ENCODE peak calls at places on chromosomes 6 and 20, in four cellular contexts. X is activated CD4-positive, alpha-beta T cell treated with anti-CD3 and anti-CD28 coated beads for 1 hour; K is HFFc6; B is HT1080. I is an unnamed sample.

GRCh38 chr6:139115980-139116758 is 18.7 kb upstream of the HECA start:
- DNase-seq in K (no peak), B (no peak), X (no peak), I (no peak)

GRCh38 chr6:132964101-132964867 is 149.9 kb downstream of the RPS12 start:
- DNase-seq in X (no peak), B (peak; percentile 75), K (no peak), I (no peak)

GRCh38 chr20:58182521-58183140 is 45.8 kb downstream of the ANKRD60 start:
- DNase-seq in X (no peak), B (no peak), K (no peak), I (no peak)

GRCh38 chr6:2751871-2752270 is 1.1 kb upstream of the MYLK4 start:
- DNase-seq in X (no peak), K (no peak), B (no peak), I (no peak)

GRCh38 chr6:70280462-70280861 is 22.4 kb downstream of the COL9A1 start:
- DNase-seq in B (no peak), X (no peak), K (no peak), I (no peak)

GRCh38 chr6:63565727-63566625 is 6.3 kb upstream of the LOC128125822 start:
- DNase-seq in B (no peak), K (no peak), X (no peak), I (no peak)

GRCh38 chr6:82248233-82248735 is 740 bp upstream of the IBTK start:
- DNase-seq in K (peak; percentile 57), B (peak; percentile 58), X (no peak), I (no peak)

GRCh38 chr6:111763381-111763780 is 109.9 kb downstream of the FYN start:
- DNase-seq in B (no peak), K (no peak), X (no peak), I (no peak)

GRCh38 chr6:12395898-12396297 is 105.7 kb downstream of the EDN1 start:
- DNase-seq in X (no peak), K (no peak), B (no peak), I (no peak)

GRCh38 chr6:157206359-157206815 is 116.9 kb downstream of the TMEM242 start:
- DNase-seq in X (no peak), B (no peak), K (no peak), I (no peak)

GRCh38 chr6:135939216-135939610 is 87.7 kb downstream of the PDE7B start:
- DNase-seq in X (no peak), B (no peak), K (no peak), I (no peak)

GRCh38 chr6:154995241-154996162 is at the start of gene TIAM2:
- DNase-seq in X (no peak), K (no peak), B (no peak), I (peak; percentile 14)

GRCh38 chr6:86079938-86080337 is 437.3 kb upstream of the SYNCRIP start:
- DNase-seq in X (no peak), B (no peak), K (no peak), I (no peak)

GRCh38 chr6:117498159-117498558 is 15.7 kb downstream of the DCBLD1 start:
- DNase-seq in K (peak; percentile 56), B (peak; percentile 94), X (no peak), I (no peak)

GRCh38 chr6:37624606-37625574 is 72.8 kb downstream of the MDGA1 start:
- DNase-seq in X (no peak), B (no peak), K (no peak), I (peak; percentile 33)

GRCh38 chr6:53244532-53244931 is 95.9 kb upstream of the GCM1 start:
- DNase-seq in K (no peak), B (no peak), X (no peak), I (no peak)

GRCh38 chr20:51667002-51667408 is 101.2 kb downstream of the ATP9A start:
- DNase-seq in X (no peak), B (no peak), K (no peak), I (no peak)

GRCh38 chr6:39884696-39885095 is 49.6 kb downstream of the MOCS1 start:
- DNase-seq in B (peak; percentile 36), X (no peak), K (peak; percentile 70), I (no peak)

GRCh38 chr20:11447371-11448100 is 470.2 kb upstream of the BTBD3 start:
- DNase-seq in B (no peak), K (no peak), X (no peak), I (no peak)

GRCh38 chr20:47320990-47321805 is 35.3 kb downstream of the ZMYND8 start:
- DNase-seq in B (no peak), X (no peak), K (no peak), I (no peak)

GRCh38 chr6:36018339-36018738 is 6.1 kb downstream of the SLC26A8 start:
- DNase-seq in B (no peak), K (no peak), X (no peak), I (no peak)

GRCh38 chr6:56156643-56157042 is 90.7 kb downstream of the COL21A1 start:
- DNase-seq in X (no peak), K (no peak), B (peak; percentile 86), I (no peak)

GRCh38 chr6:2235782-2236495 is 9.5 kb downstream of the GMDS start:
- DNase-seq in B (no peak), K (no peak), X (no peak), I (no peak)

GRCh38 chr6:36907781-36908180 is 22.0 kb downstream of the C6orf89 start:
- DNase-seq in B (no peak), K (no peak), X (no peak), I (no peak)

I was measured in head of caudate nucleus.